ENCODE peak calls at places on chromosomes 5 and 9, in four cellular contexts. One of them, this sample, is unnamed.

GRCh38 chr5:23445573-23445972 is 61.8 kb upstream of the PRDM9 start:
- DNase-seq in HCT116: no peak
- DNase-seq in K562: no peak
- DNase-seq in HepG2: no peak
- DNase-seq in this sample: no peak

GRCh38 chr9:8401961-8402701 is 602.6 kb upstream of the DMAC1 start:
- DNase-seq in HCT116: no peak
- DNase-seq in K562: no peak
- DNase-seq in HepG2: no peak
- DNase-seq in this sample: no peak

GRCh38 chr5:31823477-31823876 is 184.5 kb downstream of the PDZD2 start:
- DNase-seq in HCT116: no peak
- DNase-seq in K562: no peak
- DNase-seq in HepG2: no peak
- DNase-seq in this sample: no peak

GRCh38 chr9:15249042-15249818 is 57.8 kb downstream of the TTC39B start:
- DNase-seq in HCT116: no peak
- DNase-seq in K562: no peak
- DNase-seq in HepG2: no peak
- DNase-seq in this sample: no peak

GRCh38 chr5:53479656-53480473 is 564 bp upstream of the FST start:
- DNase-seq in HCT116: no peak
- DNase-seq in K562: peak
- DNase-seq in HepG2: peak
- DNase-seq in this sample: no peak

GRCh38 chr9:86842573-86842972 is 104.7 kb downstream of the GAS1 start:
- DNase-seq in HCT116: no peak
- DNase-seq in K562: no peak
- DNase-seq in HepG2: no peak
- DNase-seq in this sample: no peak

GRCh38 chr5:82222597-82223574 is 55.3 kb downstream of the RPS23 start:
- DNase-seq in HCT116: no peak
- DNase-seq in K562: no peak
- DNase-seq in HepG2: no peak
- DNase-seq in this sample: no peak

GRCh38 chr5:43619911-43620310 is 16.9 kb downstream of the NNT start:
- DNase-seq in HCT116: no peak
- DNase-seq in K562: no peak
- DNase-seq in HepG2: no peak
- DNase-seq in this sample: no peak

GRCh38 chr5:56340196-56340980 is 107.3 kb upstream of the ANKRD55 start:
- DNase-seq in HCT116: no peak
- DNase-seq in K562: no peak
- DNase-seq in HepG2: no peak
- DNase-seq in this sample: no peak

GRCh38 chr9:6566409-6567139 is 79.0 kb downstream of the GLDC start:
- DNase-seq in HCT116: peak
- DNase-seq in K562: no peak
- DNase-seq in HepG2: no peak
- DNase-seq in this sample: peak

GRCh38 chr5:78899922-78900362 is 85.2 kb downstream of the ARSB start:
- DNase-seq in HCT116: peak
- DNase-seq in K562: peak
- DNase-seq in HepG2: peak
- DNase-seq in this sample: no peak

GRCh38 chr5:138926688-138927448 is 51.7 kb upstream of the LRRTM2 start:
- DNase-seq in HCT116: no peak
- DNase-seq in K562: no peak
- DNase-seq in HepG2: no peak
- DNase-seq in this sample: no peak

GRCh38 chr5:154648229-154648628 is 106.9 kb upstream of the LARP1 start:
- DNase-seq in HCT116: no peak
- DNase-seq in K562: no peak
- DNase-seq in HepG2: no peak
- DNase-seq in this sample: no peak

GRCh38 chr9:114390952-114391351 is 3.2 kb upstream of the AKNA start:
- DNase-seq in HCT116: no peak
- DNase-seq in K562: no peak
- DNase-seq in HepG2: no peak
- DNase-seq in this sample: no peak

GRCh38 chr5:27906481-27906880 is 868.1 kb upstream of the CDH9 start:
- DNase-seq in HCT116: no peak
- DNase-seq in K562: no peak
- DNase-seq in HepG2: no peak
- DNase-seq in this sample: no peak

GRCh38 chr9:127786773-127787123 is 914 bp downstream of the CDK9 start:
- DNase-seq in HCT116: no peak
- DNase-seq in K562: no peak
- DNase-seq in HepG2: no peak
- DNase-seq in this sample: no peak

GRCh38 chr5:180143656-180144364 is 65.2 kb downstream of the RASGEF1C start:
- DNase-seq in HCT116: no peak
- DNase-seq in K562: no peak
- DNase-seq in HepG2: no peak
- DNase-seq in this sample: no peak

GRCh38 chr5:172010278-172010677 is 3.8 kb upstream of the FBXW11 start:
- DNase-seq in HCT116: no peak
- DNase-seq in K562: no peak
- DNase-seq in HepG2: peak
- DNase-seq in this sample: no peak

GRCh38 chr9:110601098-110601497 is 21.6 kb upstream of the SVEP1 start:
- DNase-seq in HCT116: no peak
- DNase-seq in K562: no peak
- DNase-seq in HepG2: no peak
- DNase-seq in this sample: no peak

GRCh38 chr5:179168636-179169035 is 108.5 kb downstream of the ZNF354C start:
- DNase-seq in HCT116: no peak
- DNase-seq in K562: no peak
- DNase-seq in HepG2: no peak
- DNase-seq in this sample: no peak

GRCh38 chr9:88971131-88971960 is 19.9 kb upstream of the S1PR3 start:
- DNase-seq in HCT116: no peak
- DNase-seq in K562: no peak
- DNase-seq in HepG2: no peak
- DNase-seq in this sample: no peak

GRCh38 chr5:62281411-62281810 is 24.6 kb upstream of the KIF2A start:
- DNase-seq in HCT116: no peak
- DNase-seq in K562: no peak
- DNase-seq in HepG2: no peak
- DNase-seq in this sample: no peak

GRCh38 chr9:114641974-114642373 is 15.6 kb downstream of the TEX53 start:
- DNase-seq in HCT116: no peak
- DNase-seq in K562: no peak
- DNase-seq in HepG2: no peak
- DNase-seq in this sample: no peak

GRCh38 chr9:134514503-134514902 is 127.1 kb upstream of the COL5A1 start:
- DNase-seq in HCT116: no peak
- DNase-seq in K562: no peak
- DNase-seq in HepG2: no peak
- DNase-seq in this sample: no peak

GRCh38 chr5:177429248-177430045 is 3.0 kb downstream of the GRK6 start:
- DNase-seq in HCT116: no peak
- DNase-seq in K562: no peak
- DNase-seq in HepG2: no peak
- DNase-seq in this sample: no peak

GRCh38 chr5:110909950-110910349 is 161.6 kb upstream of the TSLP start:
- DNase-seq in HCT116: no peak
- DNase-seq in K562: no peak
- DNase-seq in HepG2: no peak
- DNase-seq in this sample: no peak

GRCh38 chr9:89639367-89639795 is 34.6 kb downstream of the GADD45G start:
- DNase-seq in HCT116: no peak
- DNase-seq in K562: no peak
- DNase-seq in HepG2: no peak
- DNase-seq in this sample: no peak

GRCh38 chr9:127224883-127225739 is 39.5 kb upstream of the GARNL3 start:
- DNase-seq in HCT116: peak
- DNase-seq in K562: peak
- DNase-seq in HepG2: peak
- DNase-seq in this sample: no peak

GRCh38 chr9:89116064-89116817 is 62.4 kb downstream of the SHC3 start:
- DNase-seq in HCT116: no peak
- DNase-seq in K562: no peak
- DNase-seq in HepG2: no peak
- DNase-seq in this sample: no peak

GRCh38 chr5:140632366-140633080 is 452 bp downstream of the CD14 start:
- DNase-seq in HCT116: no peak
- DNase-seq in K562: no peak
- DNase-seq in HepG2: no peak
- DNase-seq in this sample: no peak

GRCh38 chr9:138022121-138022741 is 144.6 kb downstream of the CACNA1B start:
- DNase-seq in HCT116: peak
- DNase-seq in K562: peak
- DNase-seq in HepG2: no peak
- DNase-seq in this sample: no peak

GRCh38 chr9:98794802-98795201 is 1.6 kb downstream of the ANKS6 start:
- DNase-seq in HCT116: no peak
- DNase-seq in K562: no peak
- DNase-seq in HepG2: no peak
- DNase-seq in this sample: no peak

GRCh38 chr9:98796364-98797101 is at the start of gene ANKS6:
- DNase-seq in HCT116: no peak
- DNase-seq in K562: peak
- DNase-seq in HepG2: peak
- DNase-seq in this sample: no peak

GRCh38 chr9:98795970-98796363 is 388 bp downstream of the ANKS6 start:
- DNase-seq in HCT116: no peak
- DNase-seq in K562: no peak
- DNase-seq in HepG2: no peak
- DNase-seq in this sample: no peak

GRCh38 chr9:98797491-98797890 is 1.1 kb upstream of the ANKS6 start:
- DNase-seq in HCT116: no peak
- DNase-seq in K562: no peak
- DNase-seq in HepG2: no peak
- DNase-seq in this sample: no peak

GRCh38 chr9:98795295-98795955 is 930 bp downstream of the ANKS6 start:
- DNase-seq in HCT116: no peak
- DNase-seq in K562: no peak
- DNase-seq in HepG2: no peak
- DNase-seq in this sample: no peak
- TF ChIP-seq TCF7L2 in HCT116: no peak
- TF ChIP-seq TCF7L2 in K562: no peak
- TF ChIP-seq TCF7L2 in HepG2: no peak
- TF ChIP-seq TCF7L2 in this sample: no peak

GRCh38 chr5:36079200-36079761 is 12.6 kb upstream of the UGT3A2 start:
- DNase-seq in HCT116: peak
- DNase-seq in K562: peak
- DNase-seq in HepG2: peak
- DNase-seq in this sample: peak
- TF ChIP-seq TCF7L2 in HCT116: no peak
- TF ChIP-seq TCF7L2 in K562: no peak
- TF ChIP-seq TCF7L2 in HepG2: no peak
- TF ChIP-seq TCF7L2 in this sample: no peak

GRCh38 chr9:76559283-76559682 is 100.3 kb downstream of the GCNT1 start:
- DNase-seq in HCT116: no peak
- DNase-seq in K562: no peak
- DNase-seq in HepG2: no peak
- DNase-seq in this sample: no peak

GRCh38 chr9:76561887-76562286 is 102.9 kb downstream of the GCNT1 start:
- DNase-seq in HCT116: no peak
- DNase-seq in K562: no peak
- DNase-seq in HepG2: no peak
- DNase-seq in this sample: no peak

GRCh38 chr9:76560481-76560891 is 101.5 kb downstream of the GCNT1 start:
- DNase-seq in HCT116: no peak
- DNase-seq in K562: no peak
- DNase-seq in HepG2: no peak
- DNase-seq in this sample: no peak

GRCh38 chr9:76564300-76564699 is 105.3 kb downstream of the GCNT1 start:
- DNase-seq in HCT116: no peak
- DNase-seq in K562: no peak
- DNase-seq in HepG2: no peak
- DNase-seq in this sample: no peak

DNA sequence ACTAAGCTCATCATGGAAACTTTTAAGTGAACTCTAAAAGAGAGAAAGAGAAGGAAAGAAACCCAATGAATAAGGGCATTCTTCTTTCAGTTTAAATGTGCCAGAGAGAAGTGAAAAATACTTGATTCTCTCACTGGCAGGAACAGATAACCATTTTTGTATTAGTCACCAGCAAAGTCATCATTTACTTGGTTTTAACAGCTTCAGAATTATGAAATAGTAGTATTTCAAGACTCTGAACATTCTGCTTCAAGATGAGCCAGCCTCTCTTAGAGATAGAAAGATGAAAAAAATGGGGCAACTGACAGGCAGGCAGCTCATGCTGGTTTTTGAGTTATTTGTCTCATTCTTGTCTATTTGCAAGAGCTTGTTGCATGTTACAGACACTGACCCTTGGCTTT is 103.5 kb downstream of the GCNT1 start:
- DNase-seq in HCT116: no peak
- DNase-seq in K562: no peak
- DNase-seq in HepG2: no peak
- DNase-seq in this sample: no peak
- TF ChIP-seq TCF7L2 in HCT116: no peak
- TF ChIP-seq TCF7L2 in K562: no peak
- TF ChIP-seq TCF7L2 in HepG2: no peak
- TF ChIP-seq TCF7L2 in this sample: no peak

GRCh38 chr5:123119334-123119986 is 30.4 kb downstream of the PRDM6 start:
- DNase-seq in HCT116: peak
- DNase-seq in K562: no peak
- DNase-seq in HepG2: peak
- DNase-seq in this sample: no peak
- TF ChIP-seq TCF7L2 in HCT116: no peak
- TF ChIP-seq TCF7L2 in K562: no peak
- TF ChIP-seq TCF7L2 in HepG2: no peak
- TF ChIP-seq TCF7L2 in this sample: no peak

GRCh38 chr9:489198-490197 is 274.8 kb downstream of the DOCK8 start:
- DNase-seq in HCT116: no peak
- DNase-seq in K562: no peak
- DNase-seq in HepG2: peak
- DNase-seq in this sample: no peak
- TF ChIP-seq TCF7L2 in HCT116: no peak
- TF ChIP-seq TCF7L2 in K562: no peak
- TF ChIP-seq TCF7L2 in HepG2: no peak
- TF ChIP-seq TCF7L2 in this sample: no peak

GRCh38 chr5:137296213-137296702 is 202.9 kb downstream of the SPOCK1 start:
- DNase-seq in HCT116: no peak
- DNase-seq in K562: no peak
- DNase-seq in HepG2: no peak
- DNase-seq in this sample: no peak

GRCh38 chr5:137304227-137304874 is 194.8 kb downstream of the SPOCK1 start:
- DNase-seq in HCT116: no peak
- DNase-seq in K562: no peak
- DNase-seq in HepG2: no peak
- DNase-seq in this sample: no peak

GRCh38 chr5:137303509-137303908 is 195.6 kb downstream of the SPOCK1 start:
- DNase-seq in HCT116: no peak
- DNase-seq in K562: no peak
- DNase-seq in HepG2: no peak
- DNase-seq in this sample: no peak

GRCh38 chr5:137305971-137306592 is 193.0 kb downstream of the SPOCK1 start:
- DNase-seq in HCT116: no peak
- DNase-seq in K562: no peak
- DNase-seq in HepG2: no peak
- DNase-seq in this sample: no peak

GRCh38 chr5:137300411-137301240 is 198.5 kb downstream of the SPOCK1 start:
- DNase-seq in HCT116: no peak
- DNase-seq in K562: no peak
- DNase-seq in HepG2: no peak
- DNase-seq in this sample: no peak
- TF ChIP-seq TCF7L2 in HCT116: no peak
- TF ChIP-seq TCF7L2 in K562: no peak
- TF ChIP-seq TCF7L2 in HepG2: no peak
- TF ChIP-seq TCF7L2 in this sample: no peak